ENCODE peak calls at places on chromosomes 6 and 20, in four cellular contexts. One of them, this sample, is unnamed.

GRCh38 chr6:2938632-2939083 is 32.7 kb downstream of the SERPINB6 start:
- DNase-seq in activated naive CD4-positive, alpha-beta T cell treated with anti-CD3 and anti-CD28 coated beads, Interleukin-2, amount 50 U/mL, for 16 hours: no peak
- DNase-seq in naive thymus-derived CD4-positive, alpha-beta T cell: no peak
- DNase-seq in lower leg skin: no peak
- DNase-seq in this sample: no peak

GRCh38 chr20:23083553-23084220 is 2.4 kb downstream of the CD93 start:
- DNase-seq in activated naive CD4-positive, alpha-beta T cell treated with anti-CD3 and anti-CD28 coated beads, Interleukin-2, amount 50 U/mL, for 16 hours: no peak
- DNase-seq in naive thymus-derived CD4-positive, alpha-beta T cell: no peak
- DNase-seq in lower leg skin: no peak
- DNase-seq in this sample: no peak

GRCh38 chr20:31670371-31671228 is 32.9 kb downstream of the COX4I2 start:
- DNase-seq in activated naive CD4-positive, alpha-beta T cell treated with anti-CD3 and anti-CD28 coated beads, Interleukin-2, amount 50 U/mL, for 16 hours: no peak
- DNase-seq in naive thymus-derived CD4-positive, alpha-beta T cell: no peak
- DNase-seq in lower leg skin: peak; percentile 85
- DNase-seq in this sample: no peak

GRCh38 chr6:128696651-128697391 is 176.4 kb upstream of the PTPRK start:
- DNase-seq in activated naive CD4-positive, alpha-beta T cell treated with anti-CD3 and anti-CD28 coated beads, Interleukin-2, amount 50 U/mL, for 16 hours: no peak
- DNase-seq in naive thymus-derived CD4-positive, alpha-beta T cell: no peak
- DNase-seq in lower leg skin: no peak
- DNase-seq in this sample: no peak

GRCh38 chr6:3026811-3027626 is 27.3 kb downstream of the NQO2 start:
- DNase-seq in activated naive CD4-positive, alpha-beta T cell treated with anti-CD3 and anti-CD28 coated beads, Interleukin-2, amount 50 U/mL, for 16 hours: no peak
- DNase-seq in naive thymus-derived CD4-positive, alpha-beta T cell: peak; percentile 69
- DNase-seq in lower leg skin: no peak
- DNase-seq in this sample: no peak

GRCh38 chr20:18774207-18774606 is 39.4 kb upstream of the SCP2D1 start:
- DNase-seq in activated naive CD4-positive, alpha-beta T cell treated with anti-CD3 and anti-CD28 coated beads, Interleukin-2, amount 50 U/mL, for 16 hours: no peak
- DNase-seq in naive thymus-derived CD4-positive, alpha-beta T cell: no peak
- DNase-seq in lower leg skin: no peak
- DNase-seq in this sample: no peak

GRCh38 chr20:23302801-23303200 is 47.8 kb upstream of the NXT1 start:
- DNase-seq in activated naive CD4-positive, alpha-beta T cell treated with anti-CD3 and anti-CD28 coated beads, Interleukin-2, amount 50 U/mL, for 16 hours: no peak
- DNase-seq in naive thymus-derived CD4-positive, alpha-beta T cell: no peak
- DNase-seq in lower leg skin: no peak
- DNase-seq in this sample: no peak

GRCh38 chr6:122025104-122025503 is 374.3 kb upstream of the HSF2 start:
- DNase-seq in activated naive CD4-positive, alpha-beta T cell treated with anti-CD3 and anti-CD28 coated beads, Interleukin-2, amount 50 U/mL, for 16 hours: no peak
- DNase-seq in naive thymus-derived CD4-positive, alpha-beta T cell: no peak
- DNase-seq in lower leg skin: no peak
- DNase-seq in this sample: no peak

GRCh38 chr6:162068340-162068739 is 659.2 kb downstream of the PRKN start:
- DNase-seq in activated naive CD4-positive, alpha-beta T cell treated with anti-CD3 and anti-CD28 coated beads, Interleukin-2, amount 50 U/mL, for 16 hours: no peak
- DNase-seq in naive thymus-derived CD4-positive, alpha-beta T cell: no peak
- DNase-seq in lower leg skin: no peak
- DNase-seq in this sample: no peak

GRCh38 chr20:43188861-43189613 is 669 bp downstream of the PTPRT start:
- DNase-seq in activated naive CD4-positive, alpha-beta T cell treated with anti-CD3 and anti-CD28 coated beads, Interleukin-2, amount 50 U/mL, for 16 hours: no peak
- DNase-seq in naive thymus-derived CD4-positive, alpha-beta T cell: no peak
- DNase-seq in lower leg skin: no peak
- DNase-seq in this sample: no peak

GRCh38 chr6:169246445-169246844 is 7.2 kb downstream of the THBS2 start:
- DNase-seq in activated naive CD4-positive, alpha-beta T cell treated with anti-CD3 and anti-CD28 coated beads, Interleukin-2, amount 50 U/mL, for 16 hours: no peak
- DNase-seq in naive thymus-derived CD4-positive, alpha-beta T cell: no peak
- DNase-seq in lower leg skin: no peak
- DNase-seq in this sample: no peak

GRCh38 chr6:123768939-123769338 is 34.7 kb upstream of the NKAIN2 start:
- DNase-seq in activated naive CD4-positive, alpha-beta T cell treated with anti-CD3 and anti-CD28 coated beads, Interleukin-2, amount 50 U/mL, for 16 hours: no peak
- DNase-seq in naive thymus-derived CD4-positive, alpha-beta T cell: no peak
- DNase-seq in lower leg skin: no peak
- DNase-seq in this sample: no peak

GRCh38 chr6:5695260-5696245 is 311.2 kb downstream of the NRN1 start:
- DNase-seq in activated naive CD4-positive, alpha-beta T cell treated with anti-CD3 and anti-CD28 coated beads, Interleukin-2, amount 50 U/mL, for 16 hours: no peak
- DNase-seq in naive thymus-derived CD4-positive, alpha-beta T cell: no peak
- DNase-seq in lower leg skin: peak; percentile 46
- DNase-seq in this sample: peak; percentile 42

GRCh38 chr20:48107560-48107959 is 322.3 kb upstream of the SULF2 start:
- DNase-seq in activated naive CD4-positive, alpha-beta T cell treated with anti-CD3 and anti-CD28 coated beads, Interleukin-2, amount 50 U/mL, for 16 hours: no peak
- DNase-seq in naive thymus-derived CD4-positive, alpha-beta T cell: no peak
- DNase-seq in lower leg skin: no peak
- DNase-seq in this sample: no peak

GRCh38 chr6:170163405-170164170 is 127.3 kb downstream of the DLL1 start:
- DNase-seq in activated naive CD4-positive, alpha-beta T cell treated with anti-CD3 and anti-CD28 coated beads, Interleukin-2, amount 50 U/mL, for 16 hours: no peak
- DNase-seq in naive thymus-derived CD4-positive, alpha-beta T cell: no peak
- DNase-seq in lower leg skin: no peak
- DNase-seq in this sample: no peak

GRCh38 chr20:16132399-16132798 is 440.8 kb downstream of the KIF16B start:
- DNase-seq in activated naive CD4-positive, alpha-beta T cell treated with anti-CD3 and anti-CD28 coated beads, Interleukin-2, amount 50 U/mL, for 16 hours: no peak
- DNase-seq in naive thymus-derived CD4-positive, alpha-beta T cell: no peak
- DNase-seq in lower leg skin: no peak
- DNase-seq in this sample: no peak

GRCh38 chr20:25073544-25073943 is 8.4 kb downstream of the VSX1 start:
- DNase-seq in activated naive CD4-positive, alpha-beta T cell treated with anti-CD3 and anti-CD28 coated beads, Interleukin-2, amount 50 U/mL, for 16 hours: no peak
- DNase-seq in naive thymus-derived CD4-positive, alpha-beta T cell: no peak
- DNase-seq in lower leg skin: no peak
- DNase-seq in this sample: no peak

GRCh38 chr6:108175592-108176279 is 9.9 kb downstream of the NR2E1 start:
- DNase-seq in activated naive CD4-positive, alpha-beta T cell treated with anti-CD3 and anti-CD28 coated beads, Interleukin-2, amount 50 U/mL, for 16 hours: no peak
- DNase-seq in naive thymus-derived CD4-positive, alpha-beta T cell: no peak
- DNase-seq in lower leg skin: no peak
- DNase-seq in this sample: no peak

GRCh38 chr20:57678340-57678739 is 31.5 kb downstream of the PMEPA1 start:
- DNase-seq in activated naive CD4-positive, alpha-beta T cell treated with anti-CD3 and anti-CD28 coated beads, Interleukin-2, amount 50 U/mL, for 16 hours: no peak
- DNase-seq in naive thymus-derived CD4-positive, alpha-beta T cell: no peak
- DNase-seq in lower leg skin: no peak
- DNase-seq in this sample: no peak

GRCh38 chr6:10269814-10270472 is 144.9 kb downstream of the TFAP2A start:
- DNase-seq in activated naive CD4-positive, alpha-beta T cell treated with anti-CD3 and anti-CD28 coated beads, Interleukin-2, amount 50 U/mL, for 16 hours: no peak
- DNase-seq in naive thymus-derived CD4-positive, alpha-beta T cell: no peak
- DNase-seq in lower leg skin: no peak
- DNase-seq in this sample: no peak

GRCh38 chr6:41894366-41895299 is 542 bp downstream of the USP49 start:
- DNase-seq in activated naive CD4-positive, alpha-beta T cell treated with anti-CD3 and anti-CD28 coated beads, Interleukin-2, amount 50 U/mL, for 16 hours: no peak
- DNase-seq in naive thymus-derived CD4-positive, alpha-beta T cell: no peak
- DNase-seq in lower leg skin: no peak
- DNase-seq in this sample: no peak

GRCh38 chr6:51908243-51908642 is 179.2 kb downstream of the PKHD1 start:
- DNase-seq in activated naive CD4-positive, alpha-beta T cell treated with anti-CD3 and anti-CD28 coated beads, Interleukin-2, amount 50 U/mL, for 16 hours: no peak
- DNase-seq in naive thymus-derived CD4-positive, alpha-beta T cell: no peak
- DNase-seq in lower leg skin: no peak
- DNase-seq in this sample: no peak